ENCODE peak calls at places on chromosomes 6 and 20, in four cellular contexts. T is cardiac septum; J is activated CD8-positive, alpha-beta memory T cell treated with anti-CD3 and anti-CD28 coated beads for 1 hour; M is CD4-positive, alpha-beta T cell. O is an unnamed sample.

GRCh38 chr20:47330933-47331708 is 25.4 kb downstream of the ZMYND8 start:
- DNase-seq in T (no peak), J (no peak), M (no peak), O (no peak)

GRCh38 chr20:7003598-7003997 is 236.1 kb downstream of the BMP2 start:
- DNase-seq in T (no peak), J (no peak), M (no peak), O (no peak)

GRCh38 chr6:138162947-138163569 is 1.3 kb downstream of the ARFGEF3 start:
- DNase-seq in T (no peak), J (no peak), M (no peak), O (no peak)

GRCh38 chr20:33650753-33651561 is 11.2 kb upstream of the C20orf144 start:
- DNase-seq in T (no peak), J (no peak), M (no peak), O (no peak)

GRCh38 chr6:64013061-64013410 is 377.4 kb downstream of the PHF3 start:
- DNase-seq in T (no peak), J (no peak), M (no peak), O (no peak)

GRCh38 chr6:119497988-119498727 is 148.6 kb upstream of the MAN1A1 start:
- DNase-seq in T (no peak), J (no peak), M (no peak), O (no peak)

GRCh38 chr6:89117285-89118108 is at the start of gene SRSF12:
- DNase-seq in T (no peak), J (peak; percentile 0), M (peak; percentile 9), O (no peak)

GRCh38 chr20:49945306-49945700 is 9.1 kb downstream of the RNF114 start:
- DNase-seq in T (no peak), J (no peak), M (no peak), O (no peak)

GRCh38 chr6:43128926-43129325 is 42.1 kb upstream of the SRF start:
- DNase-seq in T (no peak), J (no peak), M (no peak), O (no peak)

GRCh38 chr6:143397229-143398222 is 53.0 kb downstream of the ADAT2 start:
- DNase-seq in T (no peak), J (peak; percentile 10), M (no peak), O (peak; percentile 31)

O was measured in omental fat pad.